ENCODE peak calls at places on chromosomes 13 and 19, in ten cellular contexts. O, J, X, E, I, H, Q, L, A and Z are unnamed samples.

GRCh38 chr13:73335226-73335625 is 276.4 kb downstream of the KLF5 start:
- DNase-seq in E (peak), Q (no peak), J (no peak), A (no peak), O (no peak), X (no peak), I (peak), H (peak), L (no peak), Z (peak)

GRCh38 chr13:51148952-51149573 is 38.0 kb upstream of the C13orf42 start:
- DNase-seq in J (no peak), I (peak), Q (peak), X (no peak), L (peak), E (peak), A (no peak), H (peak), O (no peak), Z (peak)

GRCh38 chr19:56837492-56837891 is 3.0 kb downstream of the PEG3 start:
- DNase-seq in E (no peak), H (no peak), L (no peak), Q (no peak), I (peak), J (no peak), X (peak), A (peak), O (no peak), Z (no peak)

GRCh38 chr19:1210227-1210538 is 4.6 kb downstream of the STK11 start:
- DNase-seq in E (no peak), A (no peak), H (peak), I (no peak), Q (no peak), J (no peak), X (no peak), L (no peak), O (no peak), Z (no peak)

GRCh38 chr13:51453959-51454703 is 1.3 kb upstream of the INTS6 start:
- DNase-seq in E (peak), A (no peak), O (no peak), Q (no peak), I (peak), H (peak), X (no peak), J (no peak), L (peak), Z (no peak)

GRCh38 chr13:106104281-106104901 is 431.1 kb downstream of the EFNB2 start:
- DNase-seq in E (peak), A (no peak), H (peak), Q (peak), J (no peak), L (no peak), X (no peak), O (no peak), I (peak), Z (peak)

GRCh38 chr13:51585234-51585672 is 991 bp downstream of the WDFY2 start:
- DNase-seq in X (no peak), Q (no peak), I (peak), E (peak), H (peak), O (no peak), A (no peak), J (peak), L (peak), Z (no peak)

GRCh38 chr19:6417713-6418561 is 6.7 kb downstream of the KHSRP start:
- DNase-seq in H (peak), J (no peak), E (peak), I (peak), L (no peak), O (no peak), Q (no peak), X (no peak), A (no peak), Z (peak)

GRCh38 chr13:76725211-76725610 is 161.0 kb downstream of the KCTD12 start:
- DNase-seq in J (no peak), A (no peak), I (peak), Q (no peak), L (no peak), O (no peak), E (peak), H (peak), X (no peak), Z (peak)

GRCh38 chr13:40433577-40433976 is 232.9 kb downstream of the FOXO1 start:
- DNase-seq in H (no peak), A (no peak), E (no peak), I (no peak), L (no peak), O (peak), Q (no peak), X (no peak), J (peak), Z (no peak)

GRCh38 chr13:40024578-40024952 is 369.1 kb downstream of the COG6 start:
- DNase-seq in J (no peak), X (no peak), L (no peak), E (no peak), I (no peak), A (no peak), O (no peak), Q (no peak), H (no peak), Z (no peak)

GRCh38 chr19:15324791-15325519 is 7.4 kb downstream of the BRD4 start:
- DNase-seq in J (no peak), H (no peak), L (peak), E (no peak), O (no peak), X (no peak), I (no peak), A (no peak), Q (no peak), Z (no peak)

GRCh38 chr13:94192576-94192975 is 286.9 kb downstream of the DCT start:
- DNase-seq in J (no peak), O (no peak), Q (no peak), X (no peak), I (peak), H (no peak), L (peak), A (no peak), E (peak), Z (no peak)

GRCh38 chr13:105047676-105048295 is 1487.7 kb downstream of the EFNB2 start:
- DNase-seq in X (no peak), H (peak), Q (no peak), E (no peak), J (no peak), I (peak), O (no peak), A (no peak), L (no peak), Z (no peak)

GRCh38 chr13:80586356-80586755 is 245.4 kb upstream of the SPRY2 start:
- DNase-seq in Q (no peak), J (no peak), X (no peak), H (no peak), L (no peak), E (no peak), I (peak), O (no peak), A (no peak), Z (peak)

GRCh38 chr13:46751811-46752635 is 44.9 kb downstream of the ESD start:
- DNase-seq in X (no peak), L (no peak), O (peak), H (peak), A (no peak), J (peak), E (peak), Q (no peak), I (peak), Z (no peak)

GRCh38 chr13:49690133-49690989 is 925 bp downstream of the EBPL start:
- DNase-seq in E (peak), L (no peak), X (no peak), I (peak), Q (peak), J (peak), O (no peak), H (peak), A (no peak), Z (no peak)

GRCh38 chr13:106156468-106156867 is 379.0 kb downstream of the EFNB2 start:
- DNase-seq in J (no peak), X (no peak), H (peak), I (peak), L (no peak), A (no peak), Q (peak), E (peak), O (no peak), Z (peak)

GRCh38 chr13:77810430-77810829 is 108.2 kb downstream of the EDNRB start:
- DNase-seq in X (no peak), I (peak), E (peak), A (no peak), H (peak), L (peak), Q (no peak), J (no peak), O (no peak), Z (peak)

GRCh38 chr19:19860756-19861390 is 4.8 kb upstream of the ZNF253 start:
- DNase-seq in A (no peak), O (peak), X (no peak), J (peak), I (no peak), E (no peak), H (peak), Q (no peak), L (peak), Z (no peak)

GRCh38 chr13:77507931-77508776 is 27.4 kb upstream of the SCEL start:
- DNase-seq in L (no peak), E (peak), I (peak), H (peak), J (no peak), A (no peak), O (no peak), Q (no peak), X (no peak), Z (peak)

GRCh38 chr13:25963681-25964080 is 88.1 kb downstream of the SHISA2 start:
- DNase-seq in A (no peak), L (no peak), I (no peak), X (no peak), Q (no peak), J (no peak), E (no peak), H (no peak), O (no peak), Z (no peak)

GRCh38 chr19:8307965-8308866 is at the start of gene CD320:
- DNase-seq in J (peak), X (peak), E (peak), O (peak), A (peak), H (peak), I (peak), L (peak), Q (peak), Z (peak)

GRCh38 chr19:46984077-46985010 is 35.3 kb upstream of the NPAS1 start:
- DNase-seq in O (no peak), H (peak), Q (no peak), J (no peak), X (peak), E (peak), I (no peak), L (peak), A (no peak), Z (peak)

GRCh38 chr13:98199480-98199879 is 22.4 kb upstream of the RNF113B start:
- DNase-seq in O (no peak), L (no peak), J (no peak), I (no peak), E (peak), H (no peak), A (no peak), X (no peak), Q (no peak), Z (no peak)

GRCh38 chr13:51576754-51577153 is 7.5 kb upstream of the WDFY2 start:
- DNase-seq in O (no peak), L (no peak), I (no peak), X (no peak), Q (no peak), J (no peak), A (no peak), H (no peak), E (no peak), Z (no peak)

GRCh38 chr13:94711561-94712286 is 621 bp downstream of the SOX21 start:
- DNase-seq in Q (no peak), O (no peak), X (no peak), H (peak), I (peak), E (no peak), J (no peak), A (no peak), L (no peak), Z (no peak)

GRCh38 chr13:98158172-98158907 is 15.4 kb downstream of the FARP1 start:
- DNase-seq in E (no peak), O (no peak), H (no peak), A (no peak), J (no peak), X (no peak), Q (no peak), L (no peak), I (no peak), Z (no peak)

GRCh38 chr19:11423804-11424318 is 4.7 kb upstream of the RGL3 start:
- DNase-seq in I (no peak), X (no peak), Q (no peak), A (no peak), J (no peak), O (no peak), E (no peak), L (no peak), H (no peak), Z (no peak)

GRCh38 chr19:7550987-7551761 is 15.7 kb downstream of the PNPLA6 start:
- DNase-seq in E (peak), Q (no peak), L (peak), O (peak), A (no peak), I (peak), H (peak), J (peak), X (peak), Z (no peak)

GRCh38 chr19:42179501-42179817 is 38.0 kb downstream of the DEDD2 start:
- DNase-seq in L (no peak), Q (no peak), O (no peak), X (no peak), E (no peak), A (no peak), I (no peak), J (no peak), H (no peak), Z (no peak)

GRCh38 chr19:28358604-28359003 is 854.3 kb downstream of the UQCRFS1 start:
- DNase-seq in J (no peak), Q (no peak), O (no peak), L (no peak), H (peak), E (no peak), A (no peak), X (no peak), I (no peak), Z (peak)

GRCh38 chr19:12365094-12365371 is 450 bp downstream of the ZNF442 start:
- DNase-seq in E (peak), I (peak), O (no peak), X (no peak), L (no peak), H (peak), Q (no peak), A (no peak), J (no peak), Z (no peak)

GRCh38 chr13:47929156-47929555 is 71.9 kb downstream of the SUCLA2 start:
- DNase-seq in H (peak), I (peak), J (no peak), Q (no peak), A (no peak), X (no peak), O (no peak), E (peak), L (no peak), Z (no peak)

GRCh38 chr19:3785464-3785937 is 680 bp downstream of the MATK start:
- DNase-seq in X (no peak), H (no peak), L (no peak), A (no peak), Q (no peak), O (peak), I (no peak), E (no peak), J (peak), Z (no peak)
- H3K4me3 ChIP-seq in X (peak), H (no peak), L (peak), A (peak), Q (no peak), O (peak), I (no peak), E (no peak), J (peak), Z (no peak)

GRCh38 chr19:29945017-29945416 is 3.0 kb downstream of the URI1 start:
- DNase-seq in L (no peak), H (no peak), A (no peak), X (no peak), O (no peak), J (no peak), E (no peak), Q (no peak), I (no peak), Z (no peak)
- H3K4me3 ChIP-seq in L (no peak), H (peak), A (no peak), X (no peak), O (peak), J (no peak), E (no peak), Q (peak), I (no peak), Z (no peak)

GRCh38 chr19:39449116-39449797 is 3.9 kb downstream of the SUPT5H start:
- DNase-seq in A (no peak), H (no peak), X (no peak), E (no peak), O (no peak), I (no peak), Q (no peak), L (no peak), J (no peak), Z (no peak)

GRCh38 chr19:39444598-39445257 is 654 bp upstream of the SUPT5H start:
- DNase-seq in X (no peak), O (no peak), H (peak), E (no peak), Q (no peak), I (no peak), L (peak), J (no peak), A (no peak), Z (no peak)

GRCh38 chr19:39445258-39446071 is at the start of gene SUPT5H:
- DNase-seq in A (peak), I (peak), O (peak), J (peak), E (peak), H (peak), L (peak), X (peak), Q (peak), Z (peak)

GRCh38 chr19:39446365-39447084 is 1.1 kb downstream of the SUPT5H start:
- DNase-seq in A (no peak), L (no peak), E (no peak), Q (no peak), O (no peak), J (no peak), X (no peak), I (no peak), H (no peak), Z (no peak)

DNA sequence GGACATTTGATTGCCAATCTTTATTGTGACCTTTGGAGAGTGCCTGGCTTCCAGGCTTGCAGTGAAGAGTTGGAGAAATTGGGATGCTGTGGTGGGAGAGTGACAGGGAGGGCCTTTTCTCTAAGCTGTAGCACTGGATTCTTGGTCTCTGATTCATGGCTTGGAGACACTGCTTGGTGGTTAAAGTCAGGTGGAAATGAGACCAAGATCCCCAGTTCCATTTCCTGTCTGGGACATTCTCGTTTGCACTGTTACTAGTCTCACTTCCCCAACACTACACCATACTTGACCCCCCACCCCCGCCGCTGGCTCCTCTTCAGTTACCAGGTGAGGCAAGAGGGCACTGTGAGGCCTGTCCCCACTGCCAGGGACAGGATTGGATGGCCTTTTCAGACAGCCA is 2.9 kb downstream of the SUPT5H start:
- DNase-seq in A (no peak), O (no peak), H (peak), E (peak), I (no peak), L (no peak), X (no peak), J (no peak), Q (no peak), Z (no peak)
- H3K4me3 ChIP-seq in A (no peak), O (peak), H (no peak), E (no peak), I (no peak), L (no peak), X (no peak), J (no peak), Q (no peak), Z (no peak)

GRCh38 chr19:49338691-49339363 is 3.6 kb downstream of the CD37 start:
- DNase-seq in X (peak), H (peak), E (no peak), L (peak), J (no peak), I (peak), Q (no peak), A (peak), O (no peak), Z (no peak)

GRCh38 chr19:49336482-49337266 is 1.5 kb downstream of the CD37 start:
- DNase-seq in J (no peak), I (no peak), O (no peak), A (no peak), H (no peak), Q (no peak), E (no peak), X (no peak), L (no peak), Z (no peak)

GRCh38 chr19:49338023-49338677 is 2.9 kb downstream of the CD37 start:
- DNase-seq in O (no peak), L (peak), X (no peak), J (no peak), I (no peak), E (no peak), Q (no peak), H (no peak), A (no peak), Z (no peak)

GRCh38 chr19:49335784-49336481 is 727 bp downstream of the CD37 start:
- DNase-seq in I (no peak), O (peak), Q (no peak), E (no peak), J (peak), L (no peak), A (no peak), X (no peak), H (no peak), Z (no peak)

GRCh38 chr19:49337267-49338022 is 2.2 kb downstream of the CD37 start:
- DNase-seq in L (no peak), H (no peak), Q (no peak), J (no peak), I (no peak), O (no peak), E (no peak), A (no peak), X (no peak), Z (no peak)
- H3K4me3 ChIP-seq in L (no peak), H (no peak), Q (no peak), J (no peak), I (no peak), O (no peak), E (no peak), A (no peak), X (no peak), Z (no peak)

DNA sequence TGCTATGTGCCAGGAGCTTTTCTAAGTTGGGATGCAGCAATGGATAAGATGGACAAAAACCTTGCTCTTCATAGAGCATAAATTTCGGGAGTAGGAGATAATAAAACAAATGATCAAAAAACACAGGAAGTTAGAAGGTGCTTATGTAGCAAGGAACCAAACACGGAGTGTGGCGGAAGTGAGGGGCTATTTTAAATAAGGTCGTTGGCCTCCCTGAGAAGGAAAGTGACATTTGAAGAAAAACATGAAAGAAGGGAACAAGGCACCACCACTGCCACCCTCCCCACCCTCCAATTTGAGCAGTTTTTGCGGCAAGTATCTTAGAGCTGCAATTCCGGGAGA is 3.2 kb upstream of the GSX1 start:
- DNase-seq in Q (no peak), L (no peak), E (no peak), I (no peak), X (no peak), J (no peak), H (no peak), A (no peak), O (no peak), Z (no peak)
- H3K4me3 ChIP-seq in Q (no peak), L (no peak), E (no peak), I (no peak), X (no peak), J (no peak), H (no peak), A (peak), O (peak), Z (no peak)

DNA sequence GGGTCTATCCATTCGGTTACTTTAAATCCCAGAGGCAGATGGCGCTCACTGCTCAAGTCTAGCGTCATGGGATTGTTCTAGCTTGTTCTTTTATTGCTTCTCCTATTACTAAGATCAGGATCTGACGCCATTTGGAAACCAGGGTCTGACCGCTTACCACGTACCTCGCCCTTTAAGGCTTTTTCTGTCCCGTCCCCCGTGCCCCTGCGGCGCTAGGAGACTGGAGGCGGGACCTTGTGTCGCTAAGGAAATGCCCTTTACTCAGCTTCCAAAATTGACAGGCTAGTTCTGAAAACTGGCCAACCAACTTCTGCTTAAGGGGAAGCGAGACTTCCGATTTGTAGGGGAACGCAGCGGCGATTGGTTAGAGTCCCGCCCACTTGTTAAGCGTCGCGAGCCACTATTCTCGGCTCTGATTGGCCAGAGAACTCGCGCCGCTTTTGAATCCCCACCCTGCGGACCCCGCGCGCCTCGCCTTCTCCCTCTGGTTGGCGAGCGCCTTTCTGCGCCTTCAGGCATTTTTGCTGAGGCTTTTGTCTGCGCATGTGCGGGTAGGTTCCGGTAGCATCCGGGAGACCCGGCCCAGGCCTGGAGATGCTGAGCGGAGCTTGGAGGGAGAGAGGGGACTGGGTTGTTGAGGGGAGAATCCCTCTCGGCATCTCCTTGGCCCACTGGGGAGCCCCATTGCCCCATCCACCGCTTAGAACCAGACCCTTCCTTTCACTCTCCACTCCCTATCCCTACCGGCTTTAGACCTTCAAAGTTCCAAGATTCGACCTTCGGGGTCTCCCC is 3.9 kb upstream of the C19orf84 start:
- DNase-seq in X (peak), A (peak), E (peak), L (peak), H (peak), O (peak), J (peak), I (peak), Q (peak), Z (peak)
- H3K4me3 ChIP-seq in X (peak), A (peak), E (peak), L (peak), H (peak), O (peak), J (peak), I (peak), Q (peak), Z (peak)